ENCODE peak calls at places on chromosome 2, in six cellular contexts. One of them, this sample, is unnamed.

GRCh38 chr2:95354925-95355324 is 47.6 kb upstream of the FAHD2A start:
- DNase-seq in tibial nerve: no peak
- DNase-seq in transverse colon: no peak
- DNase-seq in HepG2: no peak
- DNase-seq in stomach: peak
- DNase-seq in A549: no peak
- DNase-seq in this sample: no peak

GRCh38 chr2:164151518-164151917 is 415.7 kb upstream of the FIGN start:
- DNase-seq in tibial nerve: no peak
- DNase-seq in transverse colon: peak
- DNase-seq in HepG2: no peak
- DNase-seq in stomach: no peak
- DNase-seq in A549: no peak
- DNase-seq in this sample: no peak

GRCh38 chr2:84829693-84830092 is 51.2 kb downstream of the TRABD2A start:
- DNase-seq in tibial nerve: no peak
- DNase-seq in transverse colon: no peak
- DNase-seq in HepG2: no peak
- DNase-seq in stomach: no peak
- DNase-seq in A549: no peak
- DNase-seq in this sample: no peak

GRCh38 chr2:166388488-166389070 is 12.8 kb upstream of the SCN9A start:
- DNase-seq in tibial nerve: no peak
- DNase-seq in transverse colon: no peak
- DNase-seq in HepG2: no peak
- DNase-seq in stomach: no peak
- DNase-seq in A549: no peak
- DNase-seq in this sample: no peak

GRCh38 chr2:74690571-74690970 is 36.5 kb downstream of the SEMA4F start:
- DNase-seq in tibial nerve: peak
- DNase-seq in transverse colon: no peak
- DNase-seq in HepG2: peak
- DNase-seq in stomach: no peak
- DNase-seq in A549: peak
- DNase-seq in this sample: no peak

GRCh38 chr2:113080134-113080533 is 12.4 kb downstream of the IL1F10 start:
- DNase-seq in tibial nerve: peak
- DNase-seq in transverse colon: peak
- DNase-seq in HepG2: peak
- DNase-seq in stomach: peak
- DNase-seq in A549: peak
- DNase-seq in this sample: peak

GRCh38 chr2:160742679-160743078 is 249.1 kb upstream of the RBMS1 start:
- DNase-seq in tibial nerve: peak
- DNase-seq in transverse colon: no peak
- DNase-seq in HepG2: no peak
- DNase-seq in stomach: no peak
- DNase-seq in A549: peak
- DNase-seq in this sample: no peak

GRCh38 chr2:230422149-230422548 is 6.1 kb downstream of the SP100 start:
- DNase-seq in tibial nerve: no peak
- DNase-seq in transverse colon: no peak
- DNase-seq in HepG2: no peak
- DNase-seq in stomach: no peak
- DNase-seq in A549: no peak
- DNase-seq in this sample: no peak

GRCh38 chr2:55268288-55268906 is 634 bp downstream of the MTIF2 start:
- DNase-seq in tibial nerve: no peak
- DNase-seq in transverse colon: no peak
- DNase-seq in HepG2: peak
- DNase-seq in stomach: no peak
- DNase-seq in A549: no peak
- DNase-seq in this sample: no peak

GRCh38 chr2:170972508-170973224 is 43.6 kb downstream of the GORASP2 start:
- DNase-seq in tibial nerve: no peak
- DNase-seq in transverse colon: no peak
- DNase-seq in HepG2: no peak
- DNase-seq in stomach: no peak
- DNase-seq in A549: no peak
- DNase-seq in this sample: no peak

GRCh38 chr2:48424356-48424755 is 105.6 kb upstream of the STON1 start:
- DNase-seq in tibial nerve: no peak
- DNase-seq in transverse colon: no peak
- DNase-seq in HepG2: no peak
- DNase-seq in stomach: no peak
- DNase-seq in A549: no peak
- DNase-seq in this sample: no peak

GRCh38 chr2:48419884-48420511 is 110.0 kb upstream of the STON1 start:
- DNase-seq in tibial nerve: no peak
- DNase-seq in transverse colon: no peak
- DNase-seq in HepG2: no peak
- DNase-seq in stomach: no peak
- DNase-seq in A549: no peak
- DNase-seq in this sample: no peak

GRCh38 chr2:48423376-48423775 is 106.6 kb upstream of the STON1 start:
- DNase-seq in tibial nerve: no peak
- DNase-seq in transverse colon: no peak
- DNase-seq in HepG2: no peak
- DNase-seq in stomach: no peak
- DNase-seq in A549: peak
- DNase-seq in this sample: no peak

GRCh38 chr2:48417843-48418838 is 111.8 kb upstream of the STON1 start:
- DNase-seq in tibial nerve: no peak
- DNase-seq in transverse colon: no peak
- DNase-seq in HepG2: peak
- DNase-seq in stomach: no peak
- DNase-seq in A549: no peak
- DNase-seq in this sample: no peak

GRCh38 chr2:48420512-48421197 is 109.3 kb upstream of the STON1 start:
- DNase-seq in tibial nerve: peak
- DNase-seq in transverse colon: peak
- DNase-seq in HepG2: peak
- DNase-seq in stomach: peak
- DNase-seq in A549: peak
- DNase-seq in this sample: no peak
- TF ChIP-seq EP300 in tibial nerve: peak
- TF ChIP-seq EP300 in transverse colon: no peak
- TF ChIP-seq EP300 in HepG2: no peak
- TF ChIP-seq EP300 in stomach: no peak
- TF ChIP-seq EP300 in A549: peak
- TF ChIP-seq EP300 in this sample: no peak

GRCh38 chr2:16207151-16207550 is 266.8 kb downstream of the MYCN start:
- DNase-seq in tibial nerve: no peak
- DNase-seq in transverse colon: no peak
- DNase-seq in HepG2: no peak
- DNase-seq in stomach: no peak
- DNase-seq in A549: no peak
- DNase-seq in this sample: no peak

GRCh38 chr2:16204791-16205620 is 264.7 kb downstream of the MYCN start:
- DNase-seq in tibial nerve: no peak
- DNase-seq in transverse colon: no peak
- DNase-seq in HepG2: no peak
- DNase-seq in stomach: no peak
- DNase-seq in A549: no peak
- DNase-seq in this sample: no peak

GRCh38 chr2:16205631-16206030 is 265.3 kb downstream of the MYCN start:
- DNase-seq in tibial nerve: no peak
- DNase-seq in transverse colon: no peak
- DNase-seq in HepG2: no peak
- DNase-seq in stomach: no peak
- DNase-seq in A549: no peak
- DNase-seq in this sample: no peak

GRCh38 chr2:16207611-16208010 is 267.3 kb downstream of the MYCN start:
- DNase-seq in tibial nerve: no peak
- DNase-seq in transverse colon: no peak
- DNase-seq in HepG2: no peak
- DNase-seq in stomach: no peak
- DNase-seq in A549: no peak
- DNase-seq in this sample: no peak

GRCh38 chr2:16206191-16206944 is 266.0 kb downstream of the MYCN start:
- DNase-seq in tibial nerve: no peak
- DNase-seq in transverse colon: no peak
- DNase-seq in HepG2: no peak
- DNase-seq in stomach: no peak
- DNase-seq in A549: no peak
- DNase-seq in this sample: no peak
- TF ChIP-seq EP300 in tibial nerve: no peak
- TF ChIP-seq EP300 in transverse colon: no peak
- TF ChIP-seq EP300 in HepG2: no peak
- TF ChIP-seq EP300 in stomach: no peak
- TF ChIP-seq EP300 in A549: no peak
- TF ChIP-seq EP300 in this sample: no peak

DNA sequence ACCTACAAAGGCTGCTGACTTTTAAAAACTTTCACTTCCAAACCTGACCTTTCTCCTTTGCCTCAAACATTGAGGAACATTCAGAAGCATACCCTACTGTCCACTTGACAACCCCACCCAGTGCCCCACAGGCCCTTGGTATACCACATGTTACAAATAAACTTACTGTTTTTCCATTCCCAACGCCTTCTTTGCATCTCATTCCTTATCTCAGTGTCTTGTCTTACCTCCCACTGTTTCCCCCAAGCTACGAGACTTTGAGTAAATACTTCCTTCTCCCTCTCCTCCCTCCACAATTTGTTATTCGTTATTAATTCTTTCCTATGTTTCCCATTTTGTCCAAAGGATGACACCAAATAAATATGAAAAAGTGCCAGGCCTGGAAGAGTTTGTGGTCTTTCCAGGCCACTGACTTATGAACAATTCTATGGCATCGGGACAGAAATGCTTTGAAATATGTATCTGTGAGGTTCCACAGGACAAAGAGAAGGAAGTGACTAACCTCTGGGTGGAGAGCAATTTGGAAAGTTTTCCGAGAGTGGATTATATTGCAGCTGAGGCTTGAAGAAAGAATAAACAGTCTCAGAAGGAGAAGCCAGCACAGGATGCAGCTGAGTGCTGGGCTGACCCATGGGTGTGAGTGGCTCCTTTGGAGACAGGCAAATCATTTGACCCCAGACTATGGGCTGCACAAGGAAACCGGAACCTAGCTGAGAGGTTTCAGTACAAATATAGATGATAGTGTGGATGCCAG is 409.1 kb downstream of the LPIN1 start:
- DNase-seq in tibial nerve: no peak
- DNase-seq in transverse colon: no peak
- DNase-seq in HepG2: no peak
- DNase-seq in stomach: no peak
- DNase-seq in A549: no peak
- DNase-seq in this sample: no peak
- TF ChIP-seq EP300 in tibial nerve: peak
- TF ChIP-seq EP300 in transverse colon: no peak
- TF ChIP-seq EP300 in HepG2: no peak
- TF ChIP-seq EP300 in stomach: no peak
- TF ChIP-seq EP300 in A549: no peak
- TF ChIP-seq EP300 in this sample: no peak

GRCh38 chr2:207311316-207312005 is 145.7 kb upstream of the KLF7 start:
- DNase-seq in tibial nerve: peak
- DNase-seq in transverse colon: peak
- DNase-seq in HepG2: peak
- DNase-seq in stomach: peak
- DNase-seq in A549: peak
- DNase-seq in this sample: peak
- TF ChIP-seq EP300 in tibial nerve: peak
- TF ChIP-seq EP300 in transverse colon: peak
- TF ChIP-seq EP300 in HepG2: no peak
- TF ChIP-seq EP300 in stomach: no peak
- TF ChIP-seq EP300 in A549: no peak
- TF ChIP-seq EP300 in this sample: peak

DNA sequence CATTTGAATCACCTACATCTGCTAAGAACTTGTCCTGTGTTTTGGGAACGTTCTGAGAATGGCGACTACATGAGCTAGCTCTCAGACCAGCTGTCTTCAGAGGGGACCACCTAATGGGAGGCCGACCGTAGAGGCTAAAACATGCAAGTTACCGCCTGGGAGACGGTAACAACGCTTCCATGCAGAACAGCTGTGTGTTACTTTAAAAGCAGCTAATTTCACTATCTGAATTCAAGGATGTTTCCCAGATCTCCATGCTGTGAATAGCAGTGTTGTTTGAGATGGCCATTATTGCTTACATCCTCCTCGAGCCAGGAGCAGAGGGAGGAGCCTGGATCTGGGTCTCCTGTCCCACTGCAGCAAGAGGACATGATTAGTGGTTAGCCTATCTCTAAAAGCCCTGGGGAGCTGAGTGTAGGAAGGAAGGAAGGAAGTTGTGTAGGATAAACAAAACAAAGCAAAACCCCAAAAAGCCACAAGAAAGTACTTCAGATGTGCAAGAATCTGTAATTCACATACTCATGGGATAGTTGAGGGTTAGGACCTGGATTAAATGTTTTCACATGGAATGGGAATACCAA is 50.9 kb downstream of the ACTR2 start:
- DNase-seq in tibial nerve: no peak
- DNase-seq in transverse colon: no peak
- DNase-seq in HepG2: no peak
- DNase-seq in stomach: no peak
- DNase-seq in A549: no peak
- DNase-seq in this sample: no peak
- TF ChIP-seq EP300 in tibial nerve: no peak
- TF ChIP-seq EP300 in transverse colon: no peak
- TF ChIP-seq EP300 in HepG2: no peak
- TF ChIP-seq EP300 in stomach: no peak
- TF ChIP-seq EP300 in A549: no peak
- TF ChIP-seq EP300 in this sample: no peak

GRCh38 chr2:144645055-144645778 is 125.3 kb upstream of the ZEB2 start:
- DNase-seq in tibial nerve: no peak
- DNase-seq in transverse colon: no peak
- DNase-seq in HepG2: no peak
- DNase-seq in stomach: no peak
- DNase-seq in A549: no peak
- DNase-seq in this sample: no peak
- TF ChIP-seq EP300 in tibial nerve: no peak
- TF ChIP-seq EP300 in transverse colon: no peak
- TF ChIP-seq EP300 in HepG2: no peak
- TF ChIP-seq EP300 in stomach: no peak
- TF ChIP-seq EP300 in A549: no peak
- TF ChIP-seq EP300 in this sample: no peak

GRCh38 chr2:141142025-141142424 is 988.8 kb downstream of the LRP1B start:
- DNase-seq in tibial nerve: no peak
- DNase-seq in transverse colon: no peak
- DNase-seq in HepG2: no peak
- DNase-seq in stomach: no peak
- DNase-seq in A549: no peak
- DNase-seq in this sample: no peak
- TF ChIP-seq EP300 in tibial nerve: no peak
- TF ChIP-seq EP300 in transverse colon: no peak
- TF ChIP-seq EP300 in HepG2: no peak
- TF ChIP-seq EP300 in stomach: no peak
- TF ChIP-seq EP300 in A549: no peak
- TF ChIP-seq EP300 in this sample: no peak

GRCh38 chr2:112021781-112022231 is 33.3 kb upstream of the TMEM87B start:
- DNase-seq in tibial nerve: no peak
- DNase-seq in transverse colon: no peak
- DNase-seq in HepG2: no peak
- DNase-seq in stomach: no peak
- DNase-seq in A549: no peak
- DNase-seq in this sample: no peak
- TF ChIP-seq EP300 in tibial nerve: peak
- TF ChIP-seq EP300 in transverse colon: no peak
- TF ChIP-seq EP300 in HepG2: no peak
- TF ChIP-seq EP300 in stomach: no peak
- TF ChIP-seq EP300 in A549: no peak
- TF ChIP-seq EP300 in this sample: no peak